ENCODE peak calls at places on chromosomes 13 and 19, in ten cellular contexts. T is left ventricle myocardium inferior, D is Caco-2, J is A549, L is Peyer's patch, B is tibial artery, I is cardiac muscle cell, Y is MM.1S, V is testis, U is heart right ventricle. C is an unnamed sample. For H3K4me1, the result is how much of the 10 kb centered on the place peaks cover.

GRCh38 chr13:28463481-28463880 is 31.4 kb downstream of the FLT1 start:
- DNase-seq in V (no peak), T (no peak), I (no peak), D (no peak), J (no peak), Y (no peak), L (no peak), U (no peak), B (no peak), C (no peak)

GRCh38 chr19:5063873-5064645 is 95.1 kb downstream of the KDM4B start:
- DNase-seq in Y (no peak), I (no peak), L (no peak), U (no peak), D (no peak), J (no peak), T (no peak), B (no peak), V (no peak), C (no peak)

GRCh38 chr19:52722062-52723005 is 12.5 kb downstream of the ZNF611 start:
- DNase-seq in D (no peak), T (no peak), U (no peak), J (peak), L (no peak), B (no peak), V (no peak), I (no peak), Y (no peak), C (no peak)

GRCh38 chr13:24263652-24264051 is 45.7 kb upstream of the C1QTNF9 start:
- DNase-seq in L (no peak), B (no peak), V (no peak), D (no peak), I (no peak), T (no peak), J (no peak), Y (no peak), U (no peak), C (no peak)

GRCh38 chr13:99191900-99192399 is 8.7 kb upstream of the UBAC2 start:
- DNase-seq in V (no peak), L (no peak), Y (no peak), D (no peak), T (no peak), J (no peak), I (no peak), B (no peak), U (no peak), C (no peak)

GRCh38 chr13:59120297-59120843 is 1043.4 kb downstream of the DIAPH3 start:
- DNase-seq in D (no peak), J (no peak), I (no peak), B (no peak), U (no peak), Y (no peak), L (no peak), T (no peak), V (no peak), C (no peak)

GRCh38 chr19:8081569-8082550 is 29.3 kb downstream of the CCL25 start:
- DNase-seq in J (peak), L (no peak), U (no peak), T (no peak), V (no peak), B (no peak), I (no peak), D (peak), Y (no peak), C (no peak)

GRCh38 chr13:21837841-21838551 is 167.1 kb downstream of the FGF9 start:
- DNase-seq in T (no peak), B (no peak), U (no peak), Y (no peak), V (no peak), J (no peak), L (no peak), D (no peak), I (no peak), C (no peak)

GRCh38 chr13:21221268-21221667 is 44.8 kb downstream of the MRPL57 start:
- DNase-seq in Y (no peak), L (no peak), J (no peak), D (no peak), V (no peak), U (no peak), B (no peak), I (no peak), T (no peak), C (no peak)

GRCh38 chr19:6876790-6877189 is 10.6 kb upstream of the ADGRE1 start:
- DNase-seq in B (no peak), U (no peak), J (no peak), T (no peak), V (no peak), D (no peak), I (no peak), Y (no peak), L (no peak), C (no peak)

DNA sequence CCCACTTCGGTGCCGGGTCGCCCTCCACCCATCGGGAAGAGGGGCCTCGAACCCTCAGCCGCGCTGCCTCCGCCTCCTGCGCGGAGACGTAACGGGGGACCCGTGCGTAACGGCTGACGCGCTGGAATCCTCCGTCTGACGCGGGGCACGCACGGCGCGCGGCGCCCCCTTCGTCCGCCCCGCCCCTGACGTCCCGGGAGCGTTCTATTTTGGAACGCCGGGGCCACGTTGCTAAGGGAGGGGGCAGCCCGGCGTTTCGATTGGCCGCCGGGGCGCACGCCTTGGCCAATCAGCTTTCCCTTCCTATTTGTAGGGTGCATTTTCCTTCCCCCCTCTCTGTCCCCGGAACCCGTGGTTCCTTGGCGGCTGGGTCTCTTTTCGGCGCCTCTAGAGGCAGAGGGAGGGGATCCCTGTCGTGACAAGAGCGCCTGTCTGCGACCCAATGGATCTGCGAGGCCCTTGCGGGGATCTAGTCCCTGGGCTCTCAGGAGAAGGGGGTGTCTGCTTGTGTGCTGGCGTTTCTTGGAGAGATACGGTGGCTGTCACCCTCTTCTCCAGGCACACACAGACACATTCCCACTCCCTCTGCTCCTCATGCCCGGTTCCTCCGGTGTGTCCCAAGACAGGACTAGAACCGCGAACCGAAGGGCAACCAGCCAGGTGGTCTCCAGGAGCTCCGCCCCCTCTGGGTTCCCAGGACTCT is 1.5 kb downstream of the FOSB start:
- DNase-seq in Y (peak), B (peak), U (peak), T (peak), J (peak), D (peak), L (peak), I (peak), V (peak), C (peak)
- TF ChIP-seq CTCF in Y (peak), B (no peak), U (peak), T (no peak), J (no peak), D (peak), L (no peak), I (no peak), V (no peak), C (no peak)

DNA sequence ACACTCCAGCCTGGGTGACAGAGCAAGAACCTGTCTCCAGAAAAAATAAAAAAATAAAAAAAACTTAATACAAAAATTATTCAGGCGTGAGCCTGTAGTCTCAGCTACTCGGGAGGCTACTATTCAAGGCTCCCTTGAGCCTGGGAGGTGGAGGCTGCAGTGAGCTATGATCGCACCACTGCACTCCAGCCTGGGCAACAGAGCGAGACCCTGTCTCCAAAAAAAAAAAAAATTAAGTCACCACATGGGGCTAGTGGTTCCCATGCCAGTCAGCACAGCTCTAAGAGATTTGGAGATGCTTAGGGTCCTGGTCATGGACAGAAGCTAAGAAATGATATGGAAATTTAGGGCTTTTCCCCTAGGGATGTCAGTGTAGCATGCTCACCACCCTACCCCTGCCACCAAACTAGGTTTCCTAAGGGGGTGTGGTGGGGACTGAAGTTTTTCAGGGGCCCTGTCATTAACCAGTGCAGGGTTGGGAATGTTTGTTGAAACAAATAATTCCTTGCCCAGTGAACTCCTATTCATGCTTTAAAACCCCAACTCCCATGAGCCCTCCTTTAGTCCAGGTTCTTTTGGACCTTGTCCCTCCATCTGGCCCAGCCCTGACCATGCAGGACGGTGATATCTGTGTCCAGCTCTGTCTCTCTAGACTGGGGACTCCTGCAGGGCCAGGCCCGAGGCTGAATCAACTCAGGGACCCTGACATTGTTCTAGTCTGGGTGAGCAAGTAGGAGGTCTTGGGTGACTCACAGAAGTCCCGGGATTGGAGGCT is 1.8 kb downstream of the FCHO1 start:
- DNase-seq in U (no peak), B (no peak), J (no peak), I (no peak), D (no peak), Y (no peak), T (no peak), L (no peak), V (no peak), C (no peak)
- H3K4me1 ChIP-seq in U (under half), B (under half), J (under half), I (under half), D (under half), Y (under half), T (under half), L (under half), V (under half), C (under half)

GRCh38 chr19:39154084-39154625 is 28.6 kb downstream of the PAK4 start:
- DNase-seq in Y (no peak), I (no peak), J (no peak), T (no peak), D (no peak), L (no peak), B (no peak), V (no peak), U (no peak), C (no peak)

GRCh38 chr19:39156230-39156890 is 30.8 kb downstream of the PAK4 start:
- DNase-seq in U (no peak), L (no peak), Y (no peak), D (no peak), T (no peak), I (no peak), V (no peak), B (no peak), J (no peak), C (no peak)

GRCh38 chr19:39155741-39156140 is 30.2 kb downstream of the PAK4 start:
- DNase-seq in L (no peak), V (no peak), D (no peak), Y (no peak), B (no peak), J (no peak), T (no peak), I (no peak), U (no peak), C (no peak)

GRCh38 chr19:39155114-39155700 is 29.6 kb downstream of the PAK4 start:
- DNase-seq in V (no peak), U (no peak), T (no peak), B (no peak), J (no peak), I (no peak), L (no peak), D (no peak), Y (no peak), C (no peak)

DNA sequence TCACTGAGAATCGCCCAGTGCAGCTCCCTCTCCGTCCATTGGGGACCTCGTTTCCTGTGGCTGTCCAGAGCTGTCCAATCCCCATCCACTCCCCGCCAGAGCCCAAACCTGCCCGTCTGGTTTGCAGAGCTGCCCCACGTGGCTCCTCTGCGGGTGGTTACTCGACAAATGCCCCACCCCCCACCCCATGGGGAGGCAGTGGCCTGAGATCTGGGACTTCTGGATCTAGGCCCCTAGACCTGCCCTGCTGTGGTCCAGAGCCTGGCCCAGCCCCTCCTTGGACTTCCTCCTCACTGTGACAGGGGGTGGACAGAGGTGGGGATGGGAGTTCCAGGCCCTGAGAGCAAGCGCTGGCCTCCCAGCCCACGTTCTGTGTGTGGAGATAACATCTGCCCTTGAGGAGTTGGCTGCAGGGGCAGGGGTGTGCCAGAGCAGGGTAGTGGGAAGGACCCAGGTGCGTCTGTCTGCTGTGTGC is 29.1 kb downstream of the PAK4 start:
- DNase-seq in V (no peak), D (peak), L (no peak), U (no peak), T (no peak), I (no peak), Y (no peak), J (peak), B (no peak), C (no peak)
- TF ChIP-seq CTCF in V (no peak), D (peak), L (peak), U (no peak), T (no peak), I (no peak), Y (no peak), J (no peak), B (no peak), C (no peak)

GRCh38 chr19:1249990-1250298 is 1.6 kb downstream of the MIDN start:
- DNase-seq in D (no peak), U (no peak), Y (no peak), B (no peak), I (no peak), J (no peak), L (no peak), V (no peak), T (no peak), C (no peak)

GRCh38 chr19:1250374-1251232 is 2.2 kb downstream of the MIDN start:
- DNase-seq in D (peak), U (no peak), L (peak), J (peak), B (no peak), T (peak), Y (no peak), V (peak), I (peak), C (no peak)

GRCh38 chr19:1247747-1248453 is 483 bp upstream of the MIDN start:
- DNase-seq in I (no peak), L (peak), J (peak), D (no peak), V (no peak), B (peak), T (peak), Y (no peak), U (peak), C (no peak)

GRCh38 chr19:1248454-1249297 is at the start of gene MIDN:
- DNase-seq in J (peak), B (peak), I (peak), Y (peak), U (peak), D (peak), V (peak), T (peak), L (peak), C (no peak)

DNA sequence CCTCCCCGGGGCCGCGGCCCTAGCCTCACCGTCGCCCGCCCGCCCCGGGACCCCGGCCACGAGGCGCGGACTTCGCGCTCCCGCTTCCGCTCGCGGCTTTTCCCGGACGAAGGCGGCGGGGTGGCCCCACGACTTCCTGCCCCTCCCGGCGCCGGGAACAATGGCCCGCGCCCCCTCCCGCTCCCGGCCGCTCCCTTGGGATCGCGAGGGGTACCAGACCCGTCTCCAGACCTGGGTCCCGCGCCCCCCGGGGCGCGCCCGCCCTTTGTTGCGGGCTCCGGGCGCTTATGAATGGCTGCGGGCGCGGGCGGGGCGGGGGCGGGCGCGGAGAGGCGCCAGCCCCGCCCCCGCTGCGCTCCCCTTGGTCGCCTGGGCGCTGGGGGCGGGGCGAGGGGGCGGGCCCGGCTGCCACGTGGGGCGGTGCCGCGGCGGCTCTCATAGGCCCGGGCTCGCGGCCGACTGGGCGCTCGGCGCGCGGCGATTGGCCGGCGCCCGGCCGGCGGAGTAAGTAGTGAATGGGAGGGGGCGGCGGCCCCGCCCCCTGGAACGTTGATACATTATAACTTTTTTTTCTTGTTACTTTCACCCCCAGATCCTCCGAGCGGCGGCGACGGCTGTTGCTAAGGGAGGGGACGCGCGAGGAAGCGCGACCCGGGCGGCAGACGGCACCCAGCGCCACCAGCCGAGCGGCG is 1.1 kb downstream of the MIDN start:
- DNase-seq in I (peak), D (peak), V (peak), J (peak), B (peak), T (peak), U (peak), Y (peak), L (peak), C (peak)
- H3K4me1 ChIP-seq in I (under half), D (under half), V (half or more), J (under half), B (half or more), T (half or more), U (half or more), Y (under half), L (under half), C (half or more)

GRCh38 chr13:38702609-38703008 is 15.7 kb downstream of the FREM2 start:
- DNase-seq in I (no peak), D (no peak), T (no peak), J (no peak), U (no peak), L (no peak), Y (no peak), B (no peak), V (no peak), C (no peak)

GRCh38 chr13:38693168-38693567 is 6.3 kb downstream of the FREM2 start:
- DNase-seq in J (no peak), L (no peak), V (no peak), T (no peak), I (no peak), B (no peak), Y (no peak), U (no peak), D (no peak), C (no peak)

GRCh38 chr13:38697197-38697596 is 10.3 kb downstream of the FREM2 start:
- DNase-seq in L (no peak), J (no peak), T (no peak), D (no peak), V (no peak), Y (no peak), U (no peak), I (no peak), B (no peak), C (no peak)

GRCh38 chr13:38693641-38694040 is 6.8 kb downstream of the FREM2 start:
- DNase-seq in V (no peak), I (peak), U (no peak), B (no peak), D (no peak), J (no peak), Y (no peak), T (no peak), L (no peak), C (no peak)

DNA sequence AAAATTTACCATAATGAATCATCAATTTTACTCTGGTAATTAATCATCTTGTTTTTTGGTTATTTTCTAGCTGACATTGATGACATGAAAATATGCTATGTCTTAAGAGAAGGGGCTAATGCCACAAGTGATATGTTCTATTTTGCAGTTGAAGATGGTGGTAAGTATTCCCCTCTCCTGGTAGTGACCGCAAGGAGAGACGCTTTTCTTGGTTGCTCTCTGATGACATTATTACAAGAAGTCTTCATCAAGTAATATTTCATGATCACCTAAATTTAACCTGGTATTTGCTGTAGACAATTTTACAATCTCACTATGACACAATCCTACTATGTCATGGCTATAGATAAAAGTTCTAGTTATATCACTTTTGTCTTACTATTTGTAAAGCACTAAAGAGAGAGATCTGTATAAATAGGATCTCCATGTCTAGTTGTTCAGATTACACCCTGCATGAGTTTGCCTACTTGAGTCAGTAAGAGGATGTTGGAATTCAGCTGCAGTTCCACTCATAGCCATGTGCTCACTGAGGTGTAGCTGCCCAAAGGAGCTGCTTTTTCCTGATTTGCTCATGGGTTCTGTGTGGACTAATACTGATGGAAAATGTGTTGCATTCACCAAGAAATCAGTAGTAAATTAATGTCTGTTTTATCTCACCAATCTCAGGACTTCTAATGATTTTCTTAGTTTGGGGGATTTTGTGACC is 10.9 kb downstream of the FREM2 start:
- DNase-seq in Y (no peak), I (peak), D (no peak), L (no peak), J (no peak), V (no peak), T (no peak), U (no peak), B (no peak), C (no peak)
- TF ChIP-seq CTCF in Y (no peak), I (no peak), D (no peak), L (no peak), J (no peak), V (no peak), T (peak), U (no peak), B (no peak), C (no peak)

GRCh38 chr13:35279500-35279899 is 197.0 kb downstream of the MAB21L1 start:
- DNase-seq in Y (no peak), D (no peak), I (no peak), V (no peak), U (no peak), T (no peak), J (no peak), B (no peak), L (no peak), C (no peak)
- H3K4me1 ChIP-seq in Y (under half), D (under half), I (under half), V (under half), U (under half), T (under half), J (under half), B (under half), L (under half), C (under half)

GRCh38 chr19:16365300-16365996 is 40.8 kb downstream of the KLF2 start:
- DNase-seq in V (no peak), D (no peak), J (no peak), L (no peak), T (no peak), Y (no peak), I (no peak), B (no peak), U (no peak), C (no peak)
- TF ChIP-seq CTCF in V (no peak), D (no peak), J (no peak), L (peak), T (no peak), Y (no peak), I (no peak), B (no peak), U (no peak), C (no peak)